ENCODE peak calls at places on chromosomes 4 and X, in seven cellular contexts. One of them, this sample, is unnamed.

GRCh38 chr4:139453041-139453370 is 915 bp upstream of the RAB33B start:
- DNase-seq in ELR: peak; percentile 82
- DNase-seq in mesothelial cell of epicardium: no peak
- DNase-seq in astrocyte of the spinal cord: no peak
- DNase-seq in body of pancreas: peak; percentile 75
- DNase-seq in glutamatergic neuron: no peak
- DNase-seq in NCI-H460: peak; percentile 40
- DNase-seq in this sample: no peak

GRCh38 chr4:159003420-159004253 is 99.2 kb upstream of the RAPGEF2 start:
- DNase-seq in glutamatergic neuron: no peak
- DNase-seq in astrocyte of the spinal cord: peak; percentile 49
- DNase-seq in mesothelial cell of epicardium: no peak
- DNase-seq in body of pancreas: no peak
- DNase-seq in ELR: peak; percentile 13
- DNase-seq in NCI-H460: no peak
- DNase-seq in this sample: no peak

GRCh38 chr4:79964715-79965345 is 108.2 kb downstream of the ANTXR2 start:
- DNase-seq in glutamatergic neuron: peak; percentile 42
- DNase-seq in NCI-H460: no peak
- DNase-seq in body of pancreas: no peak
- DNase-seq in ELR: no peak
- DNase-seq in mesothelial cell of epicardium: peak; percentile 32
- DNase-seq in astrocyte of the spinal cord: peak; percentile 68
- DNase-seq in this sample: no peak

GRCh38 chr4:176400816-176401461 is 81.2 kb downstream of the SPCS3 start:
- DNase-seq in body of pancreas: no peak
- DNase-seq in glutamatergic neuron: no peak
- DNase-seq in NCI-H460: no peak
- DNase-seq in ELR: peak; percentile 87
- DNase-seq in astrocyte of the spinal cord: peak; percentile 83
- DNase-seq in mesothelial cell of epicardium: no peak
- DNase-seq in this sample: no peak

GRCh38 chr4:29051381-29051965 is 1668.7 kb upstream of the PCDH7 start:
- DNase-seq in mesothelial cell of epicardium: no peak
- DNase-seq in body of pancreas: no peak
- DNase-seq in NCI-H460: no peak
- DNase-seq in glutamatergic neuron: no peak
- DNase-seq in ELR: no peak
- DNase-seq in astrocyte of the spinal cord: no peak
- DNase-seq in this sample: no peak

GRCh38 chrX:20989361-20989760 is 384.9 kb upstream of the CNKSR2 start:
- DNase-seq in ELR: peak; percentile 11
- DNase-seq in mesothelial cell of epicardium: no peak
- DNase-seq in astrocyte of the spinal cord: no peak
- DNase-seq in NCI-H460: no peak
- DNase-seq in body of pancreas: no peak
- DNase-seq in glutamatergic neuron: no peak
- DNase-seq in this sample: no peak

GRCh38 chr4:181612240-181612639 is 631.0 kb upstream of the TENM3 start:
- DNase-seq in mesothelial cell of epicardium: no peak
- DNase-seq in glutamatergic neuron: no peak
- DNase-seq in NCI-H460: no peak
- DNase-seq in astrocyte of the spinal cord: no peak
- DNase-seq in ELR: no peak
- DNase-seq in body of pancreas: no peak
- DNase-seq in this sample: no peak

GRCh38 chr4:168569066-168569908 is 72.4 kb downstream of the PALLD start:
- DNase-seq in glutamatergic neuron: no peak
- DNase-seq in astrocyte of the spinal cord: no peak
- DNase-seq in body of pancreas: peak; percentile 63
- DNase-seq in mesothelial cell of epicardium: no peak
- DNase-seq in NCI-H460: peak; percentile 81
- DNase-seq in ELR: peak; percentile 61
- DNase-seq in this sample: no peak

GRCh38 chrX:2427147-2427546 is 73.6 kb downstream of the DHRSX start:
- DNase-seq in astrocyte of the spinal cord: no peak
- DNase-seq in body of pancreas: no peak
- DNase-seq in NCI-H460: no peak
- DNase-seq in ELR: no peak
- DNase-seq in mesothelial cell of epicardium: no peak
- DNase-seq in glutamatergic neuron: no peak
- DNase-seq in this sample: no peak

GRCh38 chrX:131827935-131828334 is 195.2 kb upstream of the STK26 start:
- DNase-seq in NCI-H460: peak; percentile 63
- DNase-seq in body of pancreas: no peak
- DNase-seq in astrocyte of the spinal cord: peak; percentile 20
- DNase-seq in ELR: peak; percentile 23
- DNase-seq in glutamatergic neuron: peak; percentile 35
- DNase-seq in mesothelial cell of epicardium: no peak
- DNase-seq in this sample: no peak

GRCh38 chr4:158020175-158020574 is 152.7 kb downstream of the GASK1B start:
- DNase-seq in glutamatergic neuron: no peak
- DNase-seq in ELR: peak; percentile 85
- DNase-seq in astrocyte of the spinal cord: peak; percentile 96
- DNase-seq in mesothelial cell of epicardium: no peak
- DNase-seq in body of pancreas: peak; percentile 38
- DNase-seq in NCI-H460: peak; percentile 20
- DNase-seq in this sample: no peak

GRCh38 chr4:164550989-164551712 is 202.8 kb upstream of the SMIM31 start:
- DNase-seq in astrocyte of the spinal cord: no peak
- DNase-seq in mesothelial cell of epicardium: no peak
- DNase-seq in ELR: no peak
- DNase-seq in NCI-H460: no peak
- DNase-seq in body of pancreas: no peak
- DNase-seq in glutamatergic neuron: no peak
- DNase-seq in this sample: no peak

GRCh38 chrX:41301438-41301824 is 32.5 kb upstream of the DDX3X start:
- DNase-seq in ELR: no peak
- DNase-seq in mesothelial cell of epicardium: no peak
- DNase-seq in body of pancreas: no peak
- DNase-seq in astrocyte of the spinal cord: no peak
- DNase-seq in NCI-H460: no peak
- DNase-seq in glutamatergic neuron: no peak
- DNase-seq in this sample: no peak

GRCh38 chrX:72045552-72046277 is 86.0 kb downstream of the RTL5 start:
- DNase-seq in ELR: no peak
- DNase-seq in body of pancreas: no peak
- DNase-seq in glutamatergic neuron: no peak
- DNase-seq in mesothelial cell of epicardium: no peak
- DNase-seq in astrocyte of the spinal cord: peak; percentile 13
- DNase-seq in NCI-H460: no peak
- DNase-seq in this sample: no peak

GRCh38 chr4:177339794-177340374 is 30.2 kb downstream of the NEIL3 start:
- DNase-seq in mesothelial cell of epicardium: no peak
- DNase-seq in body of pancreas: no peak
- DNase-seq in astrocyte of the spinal cord: peak; percentile 53
- DNase-seq in glutamatergic neuron: no peak
- DNase-seq in ELR: peak; percentile 58
- DNase-seq in NCI-H460: peak; percentile 52
- DNase-seq in this sample: no peak

GRCh38 chr4:48727666-48728459 is 52.2 kb downstream of the FRYL start:
- DNase-seq in mesothelial cell of epicardium: no peak
- DNase-seq in glutamatergic neuron: no peak
- DNase-seq in astrocyte of the spinal cord: no peak
- DNase-seq in NCI-H460: no peak
- DNase-seq in body of pancreas: no peak
- DNase-seq in ELR: no peak
- DNase-seq in this sample: no peak